ENCODE peak calls at places on chromosomes 7 and 10, in four cellular contexts. P is GM12878, H is HepG2, J is K562. G is an unnamed sample.

GRCh38 chr10:123009105-123009805 is 449 bp downstream of the ACADSB start:
- DNase-seq in P (no peak), H (no peak), J (peak; percentile 12), G (peak; percentile 46)

GRCh38 chr10:28242560-28243204 is 60.2 kb downstream of the MPP7 start:
- DNase-seq in P (no peak), H (peak; percentile 16), J (no peak), G (no peak)

GRCh38 chr10:43846187-43846680 is 197.6 kb upstream of the ZNF32 start:
- DNase-seq in P (peak; percentile 4), H (no peak), J (no peak), G (no peak)

GRCh38 chr10:3766046-3766761 is 18.8 kb downstream of the KLF6 start:
- DNase-seq in P (no peak), H (peak; percentile 71), J (no peak), G (no peak)

GRCh38 chr10:127576751-127577161 is 27.6 kb downstream of the NPS start:
- DNase-seq in P (no peak), H (no peak), J (no peak), G (no peak)

GRCh38 chr7:12907774-12908173 is 220.3 kb downstream of the ARL4A start:
- DNase-seq in P (no peak), H (no peak), J (no peak), G (no peak)

GRCh38 chr10:88851706-88852105 is at the start of gene ANKRD22:
- DNase-seq in P (no peak), H (no peak), J (no peak), G (no peak)

GRCh38 chr7:7524121-7524520 is 11.6 kb downstream of the COL28A1 start:
- DNase-seq in P (no peak), H (no peak), J (no peak), G (no peak)

GRCh38 chr7:99975782-99976521 is at the start of gene AZGP1:
- DNase-seq in P (no peak), H (peak; percentile 95), J (no peak), G (no peak)

GRCh38 chr7:55546826-55547225 is 25.5 kb downstream of the VOPP1 start:
- DNase-seq in P (no peak), H (peak; percentile 39), J (no peak), G (no peak)

GRCh38 chr7:96388166-96388565 is 66.3 kb upstream of the SLC25A13 start:
- DNase-seq in P (no peak), H (no peak), J (no peak), G (no peak)

GRCh38 chr7:108351715-108352114 is 104.5 kb downstream of the NRCAM start:
- DNase-seq in P (no peak), H (peak; percentile 79), J (no peak), G (no peak)

GRCh38 chr10:80144302-80145131 is 12.0 kb downstream of the PLAC9 start:
- DNase-seq in P (no peak), H (no peak), J (peak; percentile 51), G (no peak)

GRCh38 chr10:3261921-3262320 is 89.3 kb upstream of the PITRM1 start:
- DNase-seq in P (no peak), H (no peak), J (no peak), G (no peak)

DNA sequence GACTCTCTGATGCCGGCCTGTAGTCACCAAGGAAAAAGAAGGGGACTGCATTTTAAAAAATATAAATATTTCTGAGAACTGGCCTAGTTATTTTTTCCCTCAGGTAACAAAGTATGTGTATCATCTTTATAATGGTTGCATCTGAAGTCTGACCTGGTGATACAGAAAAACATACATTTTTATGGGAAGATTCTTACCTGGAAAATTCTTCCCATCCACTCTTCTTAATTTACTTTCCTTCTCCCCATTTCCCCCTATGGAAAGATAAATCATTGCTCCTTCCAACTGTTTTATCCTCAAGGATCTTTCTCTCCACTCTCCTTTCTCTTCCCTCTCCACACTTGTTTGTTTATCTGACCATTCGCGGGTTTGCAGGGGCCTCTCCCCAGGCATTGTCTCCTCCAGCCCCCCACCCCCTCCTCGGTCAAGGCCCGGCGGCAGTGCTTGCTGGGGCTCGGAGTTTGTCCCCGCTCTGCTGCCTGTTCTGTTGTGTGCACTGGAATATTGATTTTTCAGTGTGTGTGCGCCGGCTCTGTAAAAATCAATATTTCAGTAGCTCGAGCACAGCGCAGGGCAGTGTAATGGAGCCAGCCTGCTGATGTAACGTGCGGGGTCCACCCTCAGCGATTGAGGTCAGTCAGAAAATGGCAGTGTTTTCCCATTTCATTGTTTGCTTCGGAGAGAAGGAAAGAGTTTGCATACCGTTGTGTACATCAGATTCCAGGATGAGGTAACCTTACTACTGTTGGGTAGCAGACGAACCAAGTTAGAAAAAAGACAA is 199.5 kb upstream of the NFE2L3 start:
- DNase-seq in P (no peak), H (peak; percentile 93), J (no peak), G (peak; percentile 47)
- TF ChIP-seq FOXK2 in P (no peak), H (no peak), J (no peak), G (no peak)

DNA sequence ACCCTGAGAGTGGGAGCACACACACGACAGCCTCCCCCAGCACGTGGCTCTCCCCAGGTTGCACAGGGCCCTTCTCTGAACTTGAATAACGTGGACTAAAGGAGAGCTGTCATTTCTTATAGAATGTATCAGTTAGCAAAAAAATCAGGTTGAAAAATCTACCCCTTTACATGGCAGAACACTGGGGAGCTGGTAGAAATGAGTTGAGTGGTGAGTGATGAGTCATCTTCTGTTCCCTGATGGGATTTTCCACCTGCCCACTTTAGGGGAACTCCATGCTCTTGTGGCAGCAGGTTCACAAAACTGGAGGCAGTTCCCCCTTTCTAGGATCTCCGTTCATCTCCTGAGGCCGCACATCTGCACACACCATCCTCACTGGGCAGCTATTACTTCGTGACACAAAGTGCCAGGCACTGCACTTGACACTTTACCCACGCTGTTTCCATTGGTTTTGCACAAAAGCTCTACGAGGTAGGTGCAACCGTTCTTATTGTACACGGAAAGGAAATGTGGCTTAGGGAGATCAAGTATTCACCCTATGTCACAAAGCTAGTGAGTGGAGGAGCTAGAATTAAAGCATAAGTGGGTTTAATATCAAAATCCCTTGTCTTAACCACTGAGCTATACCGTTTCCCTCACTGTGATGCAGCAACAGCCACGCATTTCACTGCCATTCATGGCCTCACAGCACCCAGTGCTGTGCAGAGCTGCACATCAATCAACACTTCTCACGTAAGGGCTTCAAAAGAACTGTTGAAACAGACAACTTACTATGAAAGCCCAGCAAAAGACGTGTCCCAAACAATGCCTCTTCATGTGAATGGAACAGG is 80.2 kb downstream of the RNF216 start:
- DNase-seq in P (peak; percentile 84), H (no peak), J (no peak), G (no peak)
- TF ChIP-seq SP1 in P (no peak), H (no peak), J (no peak), G (no peak)

GRCh38 chr7:148733496-148733895 is 34.8 kb downstream of the CUL1 start:
- DNase-seq in P (no peak), H (no peak), J (no peak), G (no peak)

GRCh38 chr7:148735967-148736366 is 37.3 kb downstream of the CUL1 start:
- DNase-seq in P (no peak), H (no peak), J (no peak), G (no peak)

GRCh38 chr7:148738737-148739535 is 40.2 kb downstream of the CUL1 start:
- DNase-seq in P (no peak), H (no peak), J (no peak), G (no peak)

GRCh38 chr7:148732862-148733261 is 34.2 kb downstream of the CUL1 start:
- DNase-seq in P (no peak), H (no peak), J (no peak), G (no peak)

DNA sequence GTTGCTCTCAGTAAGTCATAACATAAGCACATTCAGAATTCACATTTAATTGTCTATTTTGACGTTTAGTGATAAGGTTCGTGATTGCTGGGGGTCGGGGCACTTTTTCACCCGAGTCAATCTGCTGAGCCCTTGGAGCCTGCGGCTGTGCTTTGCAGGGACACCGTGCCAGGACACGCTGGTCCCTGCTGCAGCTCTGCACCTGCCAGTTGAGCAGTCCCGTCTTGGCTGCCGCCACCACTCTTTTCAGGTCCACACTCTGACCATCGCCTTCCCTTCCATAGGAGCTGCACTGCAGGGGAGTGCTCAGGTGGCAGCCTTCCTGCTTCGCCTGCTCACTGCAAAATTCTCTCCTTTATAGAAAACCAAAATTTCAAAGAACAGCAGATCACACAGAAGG is 36.4 kb downstream of the CUL1 start:
- DNase-seq in P (no peak), H (no peak), J (no peak), G (no peak)
- TF ChIP-seq FOXK2 in P (no peak), H (no peak), J (no peak), G (no peak)

DNA sequence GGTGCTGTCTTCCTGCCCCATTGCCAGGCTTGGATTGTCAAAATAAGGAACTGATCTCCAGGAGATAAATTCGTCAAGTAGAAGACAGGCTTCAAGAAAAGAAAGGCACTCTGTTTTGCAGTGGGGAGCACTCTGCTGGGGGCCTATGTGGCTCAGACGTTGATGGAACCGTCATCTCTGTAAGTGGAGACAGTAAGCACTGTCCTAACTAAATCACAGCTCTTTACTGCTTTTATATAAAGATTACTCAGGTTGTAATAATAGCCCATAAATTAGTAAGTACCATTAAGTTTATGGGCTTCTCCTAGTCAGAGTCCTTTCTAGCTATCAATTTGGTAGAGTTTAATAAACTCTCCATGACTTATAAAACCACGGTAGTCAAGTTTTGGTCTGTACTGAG is 249.9 kb downstream of the FRMD4A start:
- DNase-seq in P (no peak), H (no peak), J (no peak), G (no peak)
- TF ChIP-seq SP1 in P (no peak), H (no peak), J (no peak), G (no peak)

DNA sequence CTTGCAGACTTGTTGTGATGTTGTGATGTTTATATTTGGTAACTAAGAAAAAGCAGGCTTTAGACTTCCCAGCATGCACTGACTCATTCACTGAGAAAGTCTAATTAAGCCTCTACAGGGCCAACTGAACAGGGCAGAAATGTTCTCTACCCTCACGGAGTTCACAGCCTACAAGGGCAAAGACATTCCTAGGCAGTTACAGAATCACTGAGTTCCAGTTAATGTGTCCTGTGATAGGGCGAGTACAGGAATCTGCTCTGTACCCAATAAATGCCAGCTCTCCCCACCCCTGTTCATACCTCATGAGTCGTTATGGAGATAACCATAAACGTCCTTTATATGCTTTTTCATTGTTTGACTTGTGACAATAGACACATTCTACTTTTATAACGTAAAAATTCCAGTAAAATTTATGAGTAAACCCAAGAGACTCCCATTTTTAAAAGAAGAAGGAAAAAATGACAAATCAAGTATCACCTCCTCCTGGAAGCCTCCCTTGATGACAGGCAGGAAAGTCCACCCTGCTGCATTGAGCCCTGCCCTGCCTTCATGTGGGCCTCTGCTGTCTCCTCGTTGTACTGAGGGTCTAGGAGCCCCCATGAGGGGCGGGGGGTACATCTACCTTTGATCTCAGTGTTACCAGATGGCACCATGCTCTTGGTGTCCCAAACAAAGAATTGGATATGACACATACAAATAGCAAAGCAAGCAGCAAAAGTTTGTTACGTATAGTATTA is 14.3 kb downstream of the MUC12 start:
- DNase-seq in P (no peak), H (no peak), J (no peak), G (no peak)
- TF ChIP-seq FOXK2 in P (no peak), H (no peak), J (no peak), G (no peak)